ENCODE peak calls at places on chromosomes 1 and 21, in ten cellular contexts. One of them, this sample, is unnamed.

GRCh38 chr21:45902292-45902995 is 79.1 kb upstream of the COL6A1 start:
- DNase-seq in AML-193: no peak
- DNase-seq in GM03348: no peak
- DNase-seq in NCI-H1092: no peak
- DNase-seq in IMR-90: no peak
- DNase-seq in iPS-NIHi11: no peak
- DNase-seq in pulmonary artery endothelial cell: no peak
- DNase-seq in C1 segment of cervical spinal cord: no peak
- DNase-seq in Calu3: no peak
- DNase-seq in NCI-H2081: no peak
- DNase-seq in this sample: no peak

GRCh38 chr1:91553196-91553595 is 52.5 kb downstream of the CDC7 start:
- DNase-seq in IMR-90: peak
- DNase-seq in NCI-H1092: no peak
- DNase-seq in C1 segment of cervical spinal cord: peak
- DNase-seq in GM03348: peak
- DNase-seq in NCI-H2081: no peak
- DNase-seq in Calu3: no peak
- DNase-seq in iPS-NIHi11: no peak
- DNase-seq in pulmonary artery endothelial cell: no peak
- DNase-seq in AML-193: no peak
- DNase-seq in this sample: no peak

GRCh38 chr1:235545294-235545930 is 41.2 kb upstream of the B3GALNT2 start:
- DNase-seq in NCI-H2081: no peak
- DNase-seq in GM03348: no peak
- DNase-seq in pulmonary artery endothelial cell: no peak
- DNase-seq in iPS-NIHi11: no peak
- DNase-seq in IMR-90: no peak
- DNase-seq in AML-193: no peak
- DNase-seq in Calu3: no peak
- DNase-seq in NCI-H1092: no peak
- DNase-seq in C1 segment of cervical spinal cord: no peak
- DNase-seq in this sample: no peak

GRCh38 chr21:25179116-25179515 is 428.2 kb downstream of the MRPL39 start:
- DNase-seq in IMR-90: peak
- DNase-seq in pulmonary artery endothelial cell: no peak
- DNase-seq in NCI-H1092: no peak
- DNase-seq in Calu3: no peak
- DNase-seq in C1 segment of cervical spinal cord: no peak
- DNase-seq in AML-193: peak
- DNase-seq in GM03348: peak
- DNase-seq in iPS-NIHi11: no peak
- DNase-seq in NCI-H2081: no peak
- DNase-seq in this sample: no peak

GRCh38 chr1:36982708-36983107 is 51.6 kb downstream of the GRIK3 start:
- DNase-seq in AML-193: no peak
- DNase-seq in GM03348: no peak
- DNase-seq in pulmonary artery endothelial cell: no peak
- DNase-seq in NCI-H2081: no peak
- DNase-seq in iPS-NIHi11: peak
- DNase-seq in C1 segment of cervical spinal cord: peak
- DNase-seq in NCI-H1092: peak
- DNase-seq in Calu3: no peak
- DNase-seq in IMR-90: no peak
- DNase-seq in this sample: no peak

GRCh38 chr1:180167021-180167701 is 12.5 kb downstream of the QSOX1 start:
- DNase-seq in Calu3: no peak
- DNase-seq in NCI-H2081: no peak
- DNase-seq in GM03348: no peak
- DNase-seq in pulmonary artery endothelial cell: no peak
- DNase-seq in C1 segment of cervical spinal cord: no peak
- DNase-seq in AML-193: no peak
- DNase-seq in NCI-H1092: no peak
- DNase-seq in iPS-NIHi11: no peak
- DNase-seq in IMR-90: no peak
- DNase-seq in this sample: peak

GRCh38 chr1:117671781-117672501 is 66.1 kb downstream of the TENT5C start:
- DNase-seq in AML-193: no peak
- DNase-seq in NCI-H1092: no peak
- DNase-seq in iPS-NIHi11: peak
- DNase-seq in C1 segment of cervical spinal cord: peak
- DNase-seq in GM03348: peak
- DNase-seq in Calu3: no peak
- DNase-seq in NCI-H2081: no peak
- DNase-seq in IMR-90: no peak
- DNase-seq in pulmonary artery endothelial cell: no peak
- DNase-seq in this sample: peak

GRCh38 chr1:172118618-172119017 is 277.3 kb downstream of the DNM3 start:
- DNase-seq in AML-193: no peak
- DNase-seq in C1 segment of cervical spinal cord: no peak
- DNase-seq in IMR-90: no peak
- DNase-seq in iPS-NIHi11: no peak
- DNase-seq in GM03348: no peak
- DNase-seq in NCI-H1092: peak
- DNase-seq in pulmonary artery endothelial cell: no peak
- DNase-seq in Calu3: no peak
- DNase-seq in NCI-H2081: no peak
- DNase-seq in this sample: no peak

GRCh38 chr1:210505601-210506564 is 177.2 kb downstream of the HHAT start:
- DNase-seq in Calu3: no peak
- DNase-seq in iPS-NIHi11: no peak
- DNase-seq in IMR-90: no peak
- DNase-seq in NCI-H2081: no peak
- DNase-seq in pulmonary artery endothelial cell: no peak
- DNase-seq in NCI-H1092: no peak
- DNase-seq in C1 segment of cervical spinal cord: no peak
- DNase-seq in AML-193: no peak
- DNase-seq in GM03348: no peak
- DNase-seq in this sample: no peak

GRCh38 chr1:28836421-28836956 is 24.5 kb downstream of the OPRD1 start:
- DNase-seq in NCI-H1092: no peak
- DNase-seq in NCI-H2081: no peak
- DNase-seq in GM03348: no peak
- DNase-seq in IMR-90: no peak
- DNase-seq in Calu3: no peak
- DNase-seq in C1 segment of cervical spinal cord: no peak
- DNase-seq in pulmonary artery endothelial cell: no peak
- DNase-seq in iPS-NIHi11: no peak
- DNase-seq in AML-193: no peak
- DNase-seq in this sample: no peak

GRCh38 chr1:242847390-242847993 is 323.0 kb upstream of the PLD5 start:
- DNase-seq in iPS-NIHi11: no peak
- DNase-seq in GM03348: no peak
- DNase-seq in NCI-H2081: no peak
- DNase-seq in Calu3: no peak
- DNase-seq in pulmonary artery endothelial cell: no peak
- DNase-seq in AML-193: peak
- DNase-seq in IMR-90: no peak
- DNase-seq in NCI-H1092: no peak
- DNase-seq in C1 segment of cervical spinal cord: no peak
- DNase-seq in this sample: no peak

GRCh38 chr1:239909894-239910293 is 181.8 kb upstream of the FMN2 start:
- DNase-seq in GM03348: peak
- DNase-seq in iPS-NIHi11: no peak
- DNase-seq in Calu3: no peak
- DNase-seq in pulmonary artery endothelial cell: no peak
- DNase-seq in NCI-H2081: no peak
- DNase-seq in NCI-H1092: no peak
- DNase-seq in AML-193: peak
- DNase-seq in C1 segment of cervical spinal cord: no peak
- DNase-seq in IMR-90: peak
- DNase-seq in this sample: no peak

GRCh38 chr1:164767257-164768044 is 208.5 kb downstream of the PBX1 start:
- DNase-seq in iPS-NIHi11: no peak
- DNase-seq in NCI-H1092: no peak
- DNase-seq in pulmonary artery endothelial cell: no peak
- DNase-seq in NCI-H2081: no peak
- DNase-seq in GM03348: peak
- DNase-seq in Calu3: no peak
- DNase-seq in C1 segment of cervical spinal cord: no peak
- DNase-seq in AML-193: no peak
- DNase-seq in IMR-90: peak
- DNase-seq in this sample: no peak

This sample was measured in small intestine.